ENCODE peak calls at places on chromosome 20, in eight cellular contexts. One of them, this sample, is unnamed.

GRCh38 chr20:37976862-37977261 is 56.4 kb downstream of the TTI1 start:
- DNase-seq in choroid plexus epithelial cell: no peak
- DNase-seq in tibial artery: no peak
- DNase-seq in pancreas: no peak
- DNase-seq in esophagus muscularis mucosa: no peak
- DNase-seq in heart left ventricle: no peak
- DNase-seq in fibroblast of the aortic adventitia: no peak
- DNase-seq in Caco-2: no peak
- DNase-seq in this sample: no peak

GRCh38 chr20:42110301-42110700 is 492.1 kb upstream of the CHD6 start:
- DNase-seq in choroid plexus epithelial cell: no peak
- DNase-seq in esophagus muscularis mucosa: no peak
- DNase-seq in pancreas: no peak
- DNase-seq in fibroblast of the aortic adventitia: no peak
- DNase-seq in heart left ventricle: no peak
- DNase-seq in tibial artery: no peak
- DNase-seq in Caco-2: no peak
- DNase-seq in this sample: no peak

GRCh38 chr20:11810316-11811130 is 107.2 kb upstream of the BTBD3 start:
- DNase-seq in choroid plexus epithelial cell: peak; percentile 43
- DNase-seq in heart left ventricle: no peak
- DNase-seq in pancreas: no peak
- DNase-seq in esophagus muscularis mucosa: no peak
- DNase-seq in Caco-2: no peak
- DNase-seq in fibroblast of the aortic adventitia: peak; percentile 60
- DNase-seq in tibial artery: no peak
- DNase-seq in this sample: peak; percentile 77

GRCh38 chr20:23085415-23086055 is 589 bp downstream of the CD93 start:
- DNase-seq in choroid plexus epithelial cell: no peak
- DNase-seq in pancreas: no peak
- DNase-seq in heart left ventricle: peak; percentile 69
- DNase-seq in tibial artery: no peak
- DNase-seq in esophagus muscularis mucosa: no peak
- DNase-seq in Caco-2: no peak
- DNase-seq in fibroblast of the aortic adventitia: no peak
- DNase-seq in this sample: no peak

GRCh38 chr20:51236396-51236795 is 213.5 kb upstream of the KCNG1 start:
- DNase-seq in choroid plexus epithelial cell: peak; percentile 61
- DNase-seq in heart left ventricle: no peak
- DNase-seq in tibial artery: no peak
- DNase-seq in esophagus muscularis mucosa: no peak
- DNase-seq in Caco-2: no peak
- DNase-seq in pancreas: no peak
- DNase-seq in fibroblast of the aortic adventitia: no peak
- DNase-seq in this sample: no peak

GRCh38 chr20:14434379-14435136 is 97.1 kb upstream of the FLRT3 start:
- DNase-seq in tibial artery: no peak
- DNase-seq in heart left ventricle: no peak
- DNase-seq in pancreas: no peak
- DNase-seq in esophagus muscularis mucosa: no peak
- DNase-seq in fibroblast of the aortic adventitia: peak; percentile 38
- DNase-seq in Caco-2: no peak
- DNase-seq in choroid plexus epithelial cell: peak; percentile 26
- DNase-seq in this sample: no peak

GRCh38 chr20:34042286-34042685 is 48.6 kb downstream of the RALY start:
- DNase-seq in choroid plexus epithelial cell: no peak
- DNase-seq in heart left ventricle: no peak
- DNase-seq in Caco-2: no peak
- DNase-seq in fibroblast of the aortic adventitia: no peak
- DNase-seq in esophagus muscularis mucosa: no peak
- DNase-seq in tibial artery: no peak
- DNase-seq in pancreas: no peak
- DNase-seq in this sample: no peak

GRCh38 chr20:56360899-56361199 is 2.1 kb downstream of the FAM210B start:
- DNase-seq in heart left ventricle: no peak
- DNase-seq in Caco-2: no peak
- DNase-seq in choroid plexus epithelial cell: no peak
- DNase-seq in pancreas: no peak
- DNase-seq in esophagus muscularis mucosa: no peak
- DNase-seq in tibial artery: no peak
- DNase-seq in fibroblast of the aortic adventitia: no peak
- DNase-seq in this sample: no peak

GRCh38 chr20:33915726-33916331 is 77.9 kb upstream of the RALY start:
- DNase-seq in pancreas: no peak
- DNase-seq in choroid plexus epithelial cell: no peak
- DNase-seq in tibial artery: no peak
- DNase-seq in Caco-2: peak; percentile 72
- DNase-seq in heart left ventricle: peak; percentile 71
- DNase-seq in fibroblast of the aortic adventitia: no peak
- DNase-seq in esophagus muscularis mucosa: no peak
- DNase-seq in this sample: no peak

GRCh38 chr20:44051661-44052000 is 135.4 kb downstream of the JPH2 start:
- DNase-seq in pancreas: no peak
- DNase-seq in heart left ventricle: no peak
- DNase-seq in choroid plexus epithelial cell: no peak
- DNase-seq in tibial artery: peak; percentile 35
- DNase-seq in Caco-2: peak; percentile 35
- DNase-seq in esophagus muscularis mucosa: peak; percentile 81
- DNase-seq in fibroblast of the aortic adventitia: no peak
- DNase-seq in this sample: no peak

GRCh38 chr20:59399426-59400099 is 99.2 kb downstream of the EDN3 start:
- DNase-seq in tibial artery: no peak
- DNase-seq in heart left ventricle: no peak
- DNase-seq in Caco-2: no peak
- DNase-seq in pancreas: no peak
- DNase-seq in choroid plexus epithelial cell: no peak
- DNase-seq in esophagus muscularis mucosa: no peak
- DNase-seq in fibroblast of the aortic adventitia: no peak
- DNase-seq in this sample: no peak

GRCh38 chr20:5073154-5074049 is 46.4 kb downstream of the PCNA start:
- DNase-seq in pancreas: peak; percentile 91
- DNase-seq in choroid plexus epithelial cell: peak; percentile 24
- DNase-seq in esophagus muscularis mucosa: no peak
- DNase-seq in fibroblast of the aortic adventitia: peak; percentile 86
- DNase-seq in heart left ventricle: peak; percentile 90
- DNase-seq in Caco-2: peak; percentile 45
- DNase-seq in tibial artery: peak; percentile 97
- DNase-seq in this sample: peak; percentile 84

GRCh38 chr20:43911066-43911465 is 3.6 kb upstream of the TOX2 start:
- DNase-seq in esophagus muscularis mucosa: peak; percentile 60
- DNase-seq in fibroblast of the aortic adventitia: peak; percentile 81
- DNase-seq in heart left ventricle: no peak
- DNase-seq in Caco-2: peak; percentile 31
- DNase-seq in pancreas: no peak
- DNase-seq in tibial artery: no peak
- DNase-seq in choroid plexus epithelial cell: peak; percentile 80
- DNase-seq in this sample: peak; percentile 59

GRCh38 chr20:54058420-54059139 is 11.8 kb downstream of the BCAS1 start:
- DNase-seq in tibial artery: no peak
- DNase-seq in esophagus muscularis mucosa: no peak
- DNase-seq in pancreas: no peak
- DNase-seq in choroid plexus epithelial cell: no peak
- DNase-seq in fibroblast of the aortic adventitia: no peak
- DNase-seq in Caco-2: no peak
- DNase-seq in heart left ventricle: no peak
- DNase-seq in this sample: no peak

GRCh38 chr20:14055127-14055742 is 59.9 kb downstream of the MACROD2 start:
- DNase-seq in heart left ventricle: no peak
- DNase-seq in Caco-2: no peak
- DNase-seq in esophagus muscularis mucosa: no peak
- DNase-seq in fibroblast of the aortic adventitia: peak; percentile 84
- DNase-seq in pancreas: no peak
- DNase-seq in choroid plexus epithelial cell: peak; percentile 87
- DNase-seq in tibial artery: no peak
- DNase-seq in this sample: peak; percentile 76

GRCh38 chr20:9206486-9206885 is 137.6 kb downstream of the PLCB4 start:
- DNase-seq in tibial artery: no peak
- DNase-seq in fibroblast of the aortic adventitia: no peak
- DNase-seq in choroid plexus epithelial cell: no peak
- DNase-seq in Caco-2: no peak
- DNase-seq in esophagus muscularis mucosa: no peak
- DNase-seq in pancreas: no peak
- DNase-seq in heart left ventricle: no peak
- DNase-seq in this sample: no peak

GRCh38 chr20:18138639-18139583 is 1.2 kb downstream of the KAT14 start:
- DNase-seq in Caco-2: no peak
- DNase-seq in fibroblast of the aortic adventitia: no peak
- DNase-seq in tibial artery: no peak
- DNase-seq in pancreas: no peak
- DNase-seq in esophagus muscularis mucosa: no peak
- DNase-seq in heart left ventricle: no peak
- DNase-seq in choroid plexus epithelial cell: no peak
- DNase-seq in this sample: no peak

GRCh38 chr20:50120935-50121693 is 8.2 kb upstream of the UBE2V1 start:
- DNase-seq in pancreas: peak; percentile 66
- DNase-seq in esophagus muscularis mucosa: no peak
- DNase-seq in Caco-2: peak; percentile 86
- DNase-seq in tibial artery: peak; percentile 78
- DNase-seq in fibroblast of the aortic adventitia: peak; percentile 61
- DNase-seq in choroid plexus epithelial cell: peak; percentile 73
- DNase-seq in heart left ventricle: no peak
- DNase-seq in this sample: peak; percentile 59

DNA sequence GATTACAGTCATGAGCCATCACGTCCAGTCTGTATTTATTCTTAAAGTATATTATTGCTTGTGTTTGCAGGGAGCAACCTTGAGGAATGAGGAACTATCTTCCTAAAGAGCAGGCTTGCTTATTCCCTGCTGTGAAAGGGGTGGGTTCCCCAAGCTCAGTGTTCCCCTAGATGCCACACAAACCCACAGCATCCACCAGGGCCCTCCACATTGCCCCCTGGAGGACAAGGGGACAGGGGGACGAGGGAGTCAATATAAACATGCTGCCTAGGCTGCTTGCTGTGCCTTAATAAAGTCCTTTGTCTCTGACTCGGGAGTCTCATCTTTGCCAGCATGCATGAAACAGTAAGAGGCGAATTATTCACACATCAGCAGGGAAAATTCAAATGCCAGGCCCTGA is 8.0 kb upstream of the IDH3B start:
- DNase-seq in Caco-2: peak; percentile 33
- DNase-seq in esophagus muscularis mucosa: no peak
- DNase-seq in choroid plexus epithelial cell: no peak
- DNase-seq in tibial artery: peak; percentile 24
- DNase-seq in fibroblast of the aortic adventitia: no peak
- DNase-seq in pancreas: no peak
- DNase-seq in heart left ventricle: no peak
- DNase-seq in this sample: no peak
- TF ChIP-seq CTCF in Caco-2: no peak
- TF ChIP-seq CTCF in esophagus muscularis mucosa: no peak
- TF ChIP-seq CTCF in choroid plexus epithelial cell: peak; percentile 33
- TF ChIP-seq CTCF in tibial artery: no peak
- TF ChIP-seq CTCF in fibroblast of the aortic adventitia: peak; percentile 12
- TF ChIP-seq CTCF in pancreas: no peak
- TF ChIP-seq CTCF in heart left ventricle: no peak
- TF ChIP-seq CTCF in this sample: no peak

GRCh38 chr20:32485126-32485769 is 99.9 kb downstream of the NOL4L start:
- DNase-seq in esophagus muscularis mucosa: no peak
- DNase-seq in choroid plexus epithelial cell: peak; percentile 91
- DNase-seq in Caco-2: peak; percentile 87
- DNase-seq in pancreas: peak; percentile 76
- DNase-seq in tibial artery: peak; percentile 82
- DNase-seq in fibroblast of the aortic adventitia: peak; percentile 87
- DNase-seq in heart left ventricle: no peak
- DNase-seq in this sample: peak; percentile 81
- H3K4me3 ChIP-seq in esophagus muscularis mucosa: peak overlapping the region; percentile 95
- H3K4me3 ChIP-seq in choroid plexus epithelial cell: peak overlapping the region; percentile 76
- H3K4me3 ChIP-seq in Caco-2: peak overlapping the region; percentile 77
- H3K4me3 ChIP-seq in pancreas: no peak overlapping the region
- H3K4me3 ChIP-seq in tibial artery: peak overlapping the region; percentile 82
- H3K4me3 ChIP-seq in fibroblast of the aortic adventitia: peak overlapping the region; percentile 72
- H3K4me3 ChIP-seq in heart left ventricle: peak overlapping the region; percentile 96
- H3K4me3 ChIP-seq in this sample: peak overlapping the region; percentile 69

DNA sequence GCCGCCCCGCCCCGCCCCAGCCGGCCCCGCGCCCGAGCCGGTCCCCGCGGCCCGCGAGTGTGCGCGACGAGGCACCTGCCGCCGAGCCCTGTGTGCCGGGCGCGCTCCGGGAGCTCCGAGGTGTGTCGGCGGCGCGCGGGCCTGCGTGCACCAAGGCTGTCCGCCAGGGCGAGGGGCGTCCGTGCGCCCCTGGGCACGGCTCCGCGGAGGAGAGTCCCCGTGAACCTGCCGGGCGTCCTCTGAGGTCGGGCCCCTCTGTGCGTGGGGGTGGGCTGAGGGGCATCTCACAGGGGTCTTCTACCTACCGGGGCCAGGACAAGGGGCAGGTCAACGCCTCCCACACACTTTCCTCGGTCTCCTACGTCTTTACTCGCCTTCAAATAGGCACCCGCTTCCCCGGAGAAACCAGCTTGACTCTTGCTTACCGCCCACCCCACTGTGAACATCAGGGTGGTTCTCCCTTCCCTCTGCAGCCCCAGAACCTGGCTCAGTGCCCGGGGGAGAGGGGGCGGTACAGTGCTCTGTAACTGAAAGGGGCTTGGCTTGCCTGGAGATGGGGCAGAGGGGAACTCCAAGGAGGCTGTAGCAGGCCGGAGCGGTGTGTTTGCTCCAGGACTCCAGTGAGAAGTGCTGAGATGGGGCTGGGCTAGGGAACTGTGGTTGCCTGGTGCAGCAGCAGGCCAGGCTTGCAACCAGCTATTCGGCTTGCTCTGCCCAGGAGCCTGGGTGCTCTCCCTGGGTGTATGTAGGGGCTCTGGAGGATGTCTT is at the start of gene SAMD10:
- DNase-seq in heart left ventricle: peak; percentile 78
- DNase-seq in tibial artery: peak; percentile 69
- DNase-seq in Caco-2: peak; percentile 76
- DNase-seq in esophagus muscularis mucosa: no peak
- DNase-seq in pancreas: no peak
- DNase-seq in fibroblast of the aortic adventitia: no peak
- DNase-seq in choroid plexus epithelial cell: peak; percentile 68
- DNase-seq in this sample: no peak
- TF ChIP-seq CTCF in heart left ventricle: no peak
- TF ChIP-seq CTCF in tibial artery: peak; percentile 15
- TF ChIP-seq CTCF in Caco-2: peak; percentile 53
- TF ChIP-seq CTCF in esophagus muscularis mucosa: peak; percentile 20
- TF ChIP-seq CTCF in pancreas: no peak
- TF ChIP-seq CTCF in fibroblast of the aortic adventitia: no peak
- TF ChIP-seq CTCF in choroid plexus epithelial cell: no peak
- TF ChIP-seq CTCF in this sample: no peak

GRCh38 chr20:35303735-35304431 is 11.7 kb upstream of the FAM83C start:
- DNase-seq in esophagus muscularis mucosa: peak; percentile 96
- DNase-seq in fibroblast of the aortic adventitia: peak; percentile 92
- DNase-seq in tibial artery: peak; percentile 83
- DNase-seq in choroid plexus epithelial cell: peak; percentile 95
- DNase-seq in Caco-2: peak; percentile 97
- DNase-seq in heart left ventricle: peak; percentile 79
- DNase-seq in pancreas: peak; percentile 74
- DNase-seq in this sample: peak; percentile 87
- H3K4me3 ChIP-seq in esophagus muscularis mucosa: no peak overlapping the region
- H3K4me3 ChIP-seq in fibroblast of the aortic adventitia: no peak overlapping the region
- H3K4me3 ChIP-seq in tibial artery: no peak overlapping the region
- H3K4me3 ChIP-seq in choroid plexus epithelial cell: no peak overlapping the region
- H3K4me3 ChIP-seq in Caco-2: no peak overlapping the region
- H3K4me3 ChIP-seq in heart left ventricle: no peak overlapping the region
- H3K4me3 ChIP-seq in pancreas: no peak overlapping the region
- H3K4me3 ChIP-seq in this sample: no peak overlapping the region

This sample was measured in AG10803.